ENCODE peak calls at places on chromosomes 4 and X, in ten cellular contexts. One of them, this sample, is unnamed.

GRCh38 chr4:25425361-25425760 is 48.3 kb downstream of the ANAPC4 start:
- DNase-seq in right atrium auricular region: no peak
- DNase-seq in stimulated activated CD8-positive, alpha-beta memory T cell treated with anti-CD3 and anti-CD28 coated beads, Interleukin-2, amount 100 ng/mL, for 48 hours: no peak
- DNase-seq in activated CD8-positive, alpha-beta T cell treated with anti-CD3 and anti-CD28 coated beads for 36 hours: no peak
- DNase-seq in stimulated activated CD4-positive, alpha-beta T cell treated with anti-CD3 and anti-CD28 coated beads, Interleukin-2, amount 100 ng/mL, for 48 hours: no peak
- DNase-seq in HCEC 1CT: no peak
- DNase-seq in ELR: no peak
- DNase-seq in T-cell: no peak
- DNase-seq in kidney glomerular epithelial cell: no peak
- DNase-seq in neural crest cell: no peak
- DNase-seq in this sample: no peak

GRCh38 chr4:55033296-55033695 is 92.1 kb downstream of the KDR start:
- DNase-seq in right atrium auricular region: no peak
- DNase-seq in stimulated activated CD8-positive, alpha-beta memory T cell treated with anti-CD3 and anti-CD28 coated beads, Interleukin-2, amount 100 ng/mL, for 48 hours: no peak
- DNase-seq in activated CD8-positive, alpha-beta T cell treated with anti-CD3 and anti-CD28 coated beads for 36 hours: no peak
- DNase-seq in stimulated activated CD4-positive, alpha-beta T cell treated with anti-CD3 and anti-CD28 coated beads, Interleukin-2, amount 100 ng/mL, for 48 hours: no peak
- DNase-seq in HCEC 1CT: no peak
- DNase-seq in ELR: peak
- DNase-seq in T-cell: no peak
- DNase-seq in kidney glomerular epithelial cell: no peak
- DNase-seq in neural crest cell: no peak
- DNase-seq in this sample: no peak

GRCh38 chrX:96182366-96182765 is 502.3 kb upstream of the DIAPH2 start:
- DNase-seq in right atrium auricular region: no peak
- DNase-seq in stimulated activated CD8-positive, alpha-beta memory T cell treated with anti-CD3 and anti-CD28 coated beads, Interleukin-2, amount 100 ng/mL, for 48 hours: no peak
- DNase-seq in activated CD8-positive, alpha-beta T cell treated with anti-CD3 and anti-CD28 coated beads for 36 hours: no peak
- DNase-seq in stimulated activated CD4-positive, alpha-beta T cell treated with anti-CD3 and anti-CD28 coated beads, Interleukin-2, amount 100 ng/mL, for 48 hours: no peak
- DNase-seq in HCEC 1CT: peak
- DNase-seq in ELR: peak
- DNase-seq in T-cell: no peak
- DNase-seq in kidney glomerular epithelial cell: peak
- DNase-seq in neural crest cell: peak
- DNase-seq in this sample: no peak

GRCh38 chrX:115892056-115892708 is 278.4 kb upstream of the AGTR2 start:
- DNase-seq in right atrium auricular region: no peak
- DNase-seq in stimulated activated CD8-positive, alpha-beta memory T cell treated with anti-CD3 and anti-CD28 coated beads, Interleukin-2, amount 100 ng/mL, for 48 hours: no peak
- DNase-seq in activated CD8-positive, alpha-beta T cell treated with anti-CD3 and anti-CD28 coated beads for 36 hours: no peak
- DNase-seq in stimulated activated CD4-positive, alpha-beta T cell treated with anti-CD3 and anti-CD28 coated beads, Interleukin-2, amount 100 ng/mL, for 48 hours: no peak
- DNase-seq in HCEC 1CT: no peak
- DNase-seq in ELR: no peak
- DNase-seq in T-cell: no peak
- DNase-seq in kidney glomerular epithelial cell: no peak
- DNase-seq in neural crest cell: no peak
- DNase-seq in this sample: no peak

GRCh38 chr4:168854216-168854921 is 155.7 kb downstream of the CBR4 start:
- DNase-seq in right atrium auricular region: no peak
- DNase-seq in stimulated activated CD8-positive, alpha-beta memory T cell treated with anti-CD3 and anti-CD28 coated beads, Interleukin-2, amount 100 ng/mL, for 48 hours: no peak
- DNase-seq in activated CD8-positive, alpha-beta T cell treated with anti-CD3 and anti-CD28 coated beads for 36 hours: no peak
- DNase-seq in stimulated activated CD4-positive, alpha-beta T cell treated with anti-CD3 and anti-CD28 coated beads, Interleukin-2, amount 100 ng/mL, for 48 hours: no peak
- DNase-seq in HCEC 1CT: no peak
- DNase-seq in ELR: no peak
- DNase-seq in T-cell: no peak
- DNase-seq in kidney glomerular epithelial cell: no peak
- DNase-seq in neural crest cell: no peak
- DNase-seq in this sample: peak

GRCh38 chr4:101099001-101099400 is 248.3 kb downstream of the PPP3CA start:
- DNase-seq in right atrium auricular region: no peak
- DNase-seq in stimulated activated CD8-positive, alpha-beta memory T cell treated with anti-CD3 and anti-CD28 coated beads, Interleukin-2, amount 100 ng/mL, for 48 hours: no peak
- DNase-seq in activated CD8-positive, alpha-beta T cell treated with anti-CD3 and anti-CD28 coated beads for 36 hours: no peak
- DNase-seq in stimulated activated CD4-positive, alpha-beta T cell treated with anti-CD3 and anti-CD28 coated beads, Interleukin-2, amount 100 ng/mL, for 48 hours: no peak
- DNase-seq in HCEC 1CT: no peak
- DNase-seq in ELR: no peak
- DNase-seq in T-cell: no peak
- DNase-seq in kidney glomerular epithelial cell: no peak
- DNase-seq in neural crest cell: no peak
- DNase-seq in this sample: no peak

GRCh38 chrX:20181563-20182329 is 40.1 kb upstream of the EIF1AX start:
- DNase-seq in right atrium auricular region: no peak
- DNase-seq in stimulated activated CD8-positive, alpha-beta memory T cell treated with anti-CD3 and anti-CD28 coated beads, Interleukin-2, amount 100 ng/mL, for 48 hours: no peak
- DNase-seq in activated CD8-positive, alpha-beta T cell treated with anti-CD3 and anti-CD28 coated beads for 36 hours: no peak
- DNase-seq in stimulated activated CD4-positive, alpha-beta T cell treated with anti-CD3 and anti-CD28 coated beads, Interleukin-2, amount 100 ng/mL, for 48 hours: no peak
- DNase-seq in HCEC 1CT: no peak
- DNase-seq in ELR: no peak
- DNase-seq in T-cell: no peak
- DNase-seq in kidney glomerular epithelial cell: no peak
- DNase-seq in neural crest cell: no peak
- DNase-seq in this sample: no peak

GRCh38 chrX:41526925-41527324 is 79.8 kb downstream of the NYX start:
- DNase-seq in right atrium auricular region: no peak
- DNase-seq in stimulated activated CD8-positive, alpha-beta memory T cell treated with anti-CD3 and anti-CD28 coated beads, Interleukin-2, amount 100 ng/mL, for 48 hours: no peak
- DNase-seq in activated CD8-positive, alpha-beta T cell treated with anti-CD3 and anti-CD28 coated beads for 36 hours: peak
- DNase-seq in stimulated activated CD4-positive, alpha-beta T cell treated with anti-CD3 and anti-CD28 coated beads, Interleukin-2, amount 100 ng/mL, for 48 hours: no peak
- DNase-seq in HCEC 1CT: peak
- DNase-seq in ELR: peak
- DNase-seq in T-cell: no peak
- DNase-seq in kidney glomerular epithelial cell: peak
- DNase-seq in neural crest cell: no peak
- DNase-seq in this sample: no peak

GRCh38 chrX:79078114-79078513 is 66.4 kb upstream of the GPR174 start:
- DNase-seq in right atrium auricular region: no peak
- DNase-seq in stimulated activated CD8-positive, alpha-beta memory T cell treated with anti-CD3 and anti-CD28 coated beads, Interleukin-2, amount 100 ng/mL, for 48 hours: no peak
- DNase-seq in activated CD8-positive, alpha-beta T cell treated with anti-CD3 and anti-CD28 coated beads for 36 hours: no peak
- DNase-seq in stimulated activated CD4-positive, alpha-beta T cell treated with anti-CD3 and anti-CD28 coated beads, Interleukin-2, amount 100 ng/mL, for 48 hours: no peak
- DNase-seq in HCEC 1CT: no peak
- DNase-seq in ELR: no peak
- DNase-seq in T-cell: no peak
- DNase-seq in kidney glomerular epithelial cell: no peak
- DNase-seq in neural crest cell: no peak
- DNase-seq in this sample: no peak

GRCh38 chr4:40280586-40280985 is 54.5 kb upstream of the CHRNA9 start:
- DNase-seq in right atrium auricular region: no peak
- DNase-seq in stimulated activated CD8-positive, alpha-beta memory T cell treated with anti-CD3 and anti-CD28 coated beads, Interleukin-2, amount 100 ng/mL, for 48 hours: peak
- DNase-seq in activated CD8-positive, alpha-beta T cell treated with anti-CD3 and anti-CD28 coated beads for 36 hours: peak
- DNase-seq in stimulated activated CD4-positive, alpha-beta T cell treated with anti-CD3 and anti-CD28 coated beads, Interleukin-2, amount 100 ng/mL, for 48 hours: no peak
- DNase-seq in HCEC 1CT: no peak
- DNase-seq in ELR: no peak
- DNase-seq in T-cell: no peak
- DNase-seq in kidney glomerular epithelial cell: no peak
- DNase-seq in neural crest cell: no peak
- DNase-seq in this sample: no peak

GRCh38 chr4:78772526-78773084 is 3.5 kb upstream of the BMP2K start:
- DNase-seq in right atrium auricular region: no peak
- DNase-seq in stimulated activated CD8-positive, alpha-beta memory T cell treated with anti-CD3 and anti-CD28 coated beads, Interleukin-2, amount 100 ng/mL, for 48 hours: no peak
- DNase-seq in activated CD8-positive, alpha-beta T cell treated with anti-CD3 and anti-CD28 coated beads for 36 hours: no peak
- DNase-seq in stimulated activated CD4-positive, alpha-beta T cell treated with anti-CD3 and anti-CD28 coated beads, Interleukin-2, amount 100 ng/mL, for 48 hours: no peak
- DNase-seq in HCEC 1CT: no peak
- DNase-seq in ELR: no peak
- DNase-seq in T-cell: no peak
- DNase-seq in kidney glomerular epithelial cell: no peak
- DNase-seq in neural crest cell: no peak
- DNase-seq in this sample: no peak

GRCh38 chr4:122879001-122879400 is 43.4 kb downstream of the NUDT6 start:
- DNase-seq in right atrium auricular region: no peak
- DNase-seq in stimulated activated CD8-positive, alpha-beta memory T cell treated with anti-CD3 and anti-CD28 coated beads, Interleukin-2, amount 100 ng/mL, for 48 hours: no peak
- DNase-seq in activated CD8-positive, alpha-beta T cell treated with anti-CD3 and anti-CD28 coated beads for 36 hours: no peak
- DNase-seq in stimulated activated CD4-positive, alpha-beta T cell treated with anti-CD3 and anti-CD28 coated beads, Interleukin-2, amount 100 ng/mL, for 48 hours: no peak
- DNase-seq in HCEC 1CT: no peak
- DNase-seq in ELR: no peak
- DNase-seq in T-cell: no peak
- DNase-seq in kidney glomerular epithelial cell: no peak
- DNase-seq in neural crest cell: no peak
- DNase-seq in this sample: no peak

GRCh38 chr4:144575181-144575580 is 70.8 kb upstream of the HHIP start:
- DNase-seq in right atrium auricular region: no peak
- DNase-seq in stimulated activated CD8-positive, alpha-beta memory T cell treated with anti-CD3 and anti-CD28 coated beads, Interleukin-2, amount 100 ng/mL, for 48 hours: no peak
- DNase-seq in activated CD8-positive, alpha-beta T cell treated with anti-CD3 and anti-CD28 coated beads for 36 hours: no peak
- DNase-seq in stimulated activated CD4-positive, alpha-beta T cell treated with anti-CD3 and anti-CD28 coated beads, Interleukin-2, amount 100 ng/mL, for 48 hours: no peak
- DNase-seq in HCEC 1CT: no peak
- DNase-seq in ELR: no peak
- DNase-seq in T-cell: no peak
- DNase-seq in kidney glomerular epithelial cell: peak
- DNase-seq in neural crest cell: no peak
- DNase-seq in this sample: no peak

GRCh38 chrX:12360389-12360788 is 222.1 kb downstream of the FRMPD4 start:
- DNase-seq in right atrium auricular region: no peak
- DNase-seq in stimulated activated CD8-positive, alpha-beta memory T cell treated with anti-CD3 and anti-CD28 coated beads, Interleukin-2, amount 100 ng/mL, for 48 hours: no peak
- DNase-seq in activated CD8-positive, alpha-beta T cell treated with anti-CD3 and anti-CD28 coated beads for 36 hours: no peak
- DNase-seq in stimulated activated CD4-positive, alpha-beta T cell treated with anti-CD3 and anti-CD28 coated beads, Interleukin-2, amount 100 ng/mL, for 48 hours: no peak
- DNase-seq in HCEC 1CT: peak
- DNase-seq in ELR: peak
- DNase-seq in T-cell: no peak
- DNase-seq in kidney glomerular epithelial cell: peak
- DNase-seq in neural crest cell: no peak
- DNase-seq in this sample: no peak

GRCh38 chr4:19300213-19300612 is 951.5 kb upstream of the SLIT2 start:
- DNase-seq in right atrium auricular region: no peak
- DNase-seq in stimulated activated CD8-positive, alpha-beta memory T cell treated with anti-CD3 and anti-CD28 coated beads, Interleukin-2, amount 100 ng/mL, for 48 hours: no peak
- DNase-seq in activated CD8-positive, alpha-beta T cell treated with anti-CD3 and anti-CD28 coated beads for 36 hours: no peak
- DNase-seq in stimulated activated CD4-positive, alpha-beta T cell treated with anti-CD3 and anti-CD28 coated beads, Interleukin-2, amount 100 ng/mL, for 48 hours: no peak
- DNase-seq in HCEC 1CT: peak
- DNase-seq in ELR: peak
- DNase-seq in T-cell: no peak
- DNase-seq in kidney glomerular epithelial cell: no peak
- DNase-seq in neural crest cell: no peak
- DNase-seq in this sample: no peak

GRCh38 chrX:107935664-107936433 is 46.3 kb downstream of the TEX13B start:
- DNase-seq in right atrium auricular region: no peak
- DNase-seq in stimulated activated CD8-positive, alpha-beta memory T cell treated with anti-CD3 and anti-CD28 coated beads, Interleukin-2, amount 100 ng/mL, for 48 hours: no peak
- DNase-seq in activated CD8-positive, alpha-beta T cell treated with anti-CD3 and anti-CD28 coated beads for 36 hours: peak
- DNase-seq in stimulated activated CD4-positive, alpha-beta T cell treated with anti-CD3 and anti-CD28 coated beads, Interleukin-2, amount 100 ng/mL, for 48 hours: no peak
- DNase-seq in HCEC 1CT: peak
- DNase-seq in ELR: peak
- DNase-seq in T-cell: no peak
- DNase-seq in kidney glomerular epithelial cell: peak
- DNase-seq in neural crest cell: no peak
- DNase-seq in this sample: no peak

GRCh38 chrX:103635436-103635835 is 6.7 kb downstream of the TCEAL1 start:
- DNase-seq in right atrium auricular region: no peak
- DNase-seq in stimulated activated CD8-positive, alpha-beta memory T cell treated with anti-CD3 and anti-CD28 coated beads, Interleukin-2, amount 100 ng/mL, for 48 hours: no peak
- DNase-seq in activated CD8-positive, alpha-beta T cell treated with anti-CD3 and anti-CD28 coated beads for 36 hours: no peak
- DNase-seq in stimulated activated CD4-positive, alpha-beta T cell treated with anti-CD3 and anti-CD28 coated beads, Interleukin-2, amount 100 ng/mL, for 48 hours: no peak
- DNase-seq in HCEC 1CT: peak
- DNase-seq in ELR: peak
- DNase-seq in T-cell: no peak
- DNase-seq in kidney glomerular epithelial cell: no peak
- DNase-seq in neural crest cell: no peak
- DNase-seq in this sample: no peak

GRCh38 chrX:133594156-133594555 is 178.9 kb upstream of the GPC4 start:
- DNase-seq in right atrium auricular region: no peak
- DNase-seq in stimulated activated CD8-positive, alpha-beta memory T cell treated with anti-CD3 and anti-CD28 coated beads, Interleukin-2, amount 100 ng/mL, for 48 hours: no peak
- DNase-seq in activated CD8-positive, alpha-beta T cell treated with anti-CD3 and anti-CD28 coated beads for 36 hours: no peak
- DNase-seq in stimulated activated CD4-positive, alpha-beta T cell treated with anti-CD3 and anti-CD28 coated beads, Interleukin-2, amount 100 ng/mL, for 48 hours: no peak
- DNase-seq in HCEC 1CT: no peak
- DNase-seq in ELR: no peak
- DNase-seq in T-cell: no peak
- DNase-seq in kidney glomerular epithelial cell: peak
- DNase-seq in neural crest cell: no peak
- DNase-seq in this sample: no peak

GRCh38 chrX:84153538-84153937 is 34.5 kb downstream of the RPS6KA6 start:
- DNase-seq in right atrium auricular region: no peak
- DNase-seq in stimulated activated CD8-positive, alpha-beta memory T cell treated with anti-CD3 and anti-CD28 coated beads, Interleukin-2, amount 100 ng/mL, for 48 hours: no peak
- DNase-seq in activated CD8-positive, alpha-beta T cell treated with anti-CD3 and anti-CD28 coated beads for 36 hours: no peak
- DNase-seq in stimulated activated CD4-positive, alpha-beta T cell treated with anti-CD3 and anti-CD28 coated beads, Interleukin-2, amount 100 ng/mL, for 48 hours: no peak
- DNase-seq in HCEC 1CT: no peak
- DNase-seq in ELR: peak
- DNase-seq in T-cell: no peak
- DNase-seq in kidney glomerular epithelial cell: no peak
- DNase-seq in neural crest cell: no peak
- DNase-seq in this sample: no peak

GRCh38 chrX:110286126-110286525 is 31.8 kb downstream of the AMMECR1 start:
- DNase-seq in right atrium auricular region: no peak
- DNase-seq in stimulated activated CD8-positive, alpha-beta memory T cell treated with anti-CD3 and anti-CD28 coated beads, Interleukin-2, amount 100 ng/mL, for 48 hours: no peak
- DNase-seq in activated CD8-positive, alpha-beta T cell treated with anti-CD3 and anti-CD28 coated beads for 36 hours: no peak
- DNase-seq in stimulated activated CD4-positive, alpha-beta T cell treated with anti-CD3 and anti-CD28 coated beads, Interleukin-2, amount 100 ng/mL, for 48 hours: no peak
- DNase-seq in HCEC 1CT: peak
- DNase-seq in ELR: peak
- DNase-seq in T-cell: no peak
- DNase-seq in kidney glomerular epithelial cell: peak
- DNase-seq in neural crest cell: no peak
- DNase-seq in this sample: no peak

This sample was measured in gastrocnemius medialis.